ENCODE peak calls at places on chromosomes 6 and 20, in six cellular contexts. V, N, R, X, I and T are unnamed samples.

GRCh38 chr20:45372646-45373352 is 5.3 kb downstream of the TP53TG5 start:
- DNase-seq in V (no peak), N (no peak), R (peak), X (no peak), I (no peak), T (no peak)

GRCh38 chr6:81812416-81812815 is 59.9 kb upstream of the TENT5A start:
- DNase-seq in V (no peak), N (no peak), R (no peak), X (no peak), I (no peak), T (no peak)

GRCh38 chr20:1440024-1440423 is 26.6 kb downstream of the NSFL1C start:
- DNase-seq in V (peak), N (no peak), R (no peak), X (peak), I (peak), T (no peak)

GRCh38 chr6:112144145-112144926 is 56.9 kb downstream of the FAM229B start:
- DNase-seq in V (no peak), N (no peak), R (no peak), X (no peak), I (no peak), T (no peak)

GRCh38 chr6:113281014-113281810 is 575.9 kb upstream of the MARCKS start:
- DNase-seq in V (no peak), N (no peak), R (no peak), X (no peak), I (no peak), T (no peak)

GRCh38 chr6:130026859-130027258 is 8.5 kb downstream of the L3MBTL3 start:
- DNase-seq in V (no peak), N (no peak), R (no peak), X (no peak), I (no peak), T (no peak)

GRCh38 chr6:35320031-35320410 is 22.3 kb upstream of the PPARD start:
- DNase-seq in V (no peak), N (no peak), R (no peak), X (no peak), I (no peak), T (no peak)

GRCh38 chr6:52664991-52665686 is 5.8 kb upstream of the TMEM14A start:
- DNase-seq in V (no peak), N (no peak), R (no peak), X (no peak), I (no peak), T (no peak)

GRCh38 chr20:50624351-50625016 is 66.9 kb downstream of the RIPOR3 start:
- DNase-seq in V (no peak), N (no peak), R (no peak), X (no peak), I (no peak), T (no peak)

GRCh38 chr6:30061766-30062458 is 847 bp downstream of the POLR1H start:
- DNase-seq in V (no peak), N (no peak), R (no peak), X (no peak), I (peak), T (peak)

GRCh38 chr20:62743777-62744317 is 35.2 kb downstream of the NTSR1 start:
- DNase-seq in V (no peak), N (no peak), R (peak), X (peak), I (no peak), T (peak)

GRCh38 chr20:36162272-36162966 is 7.9 kb downstream of the EPB41L1 start:
- DNase-seq in V (no peak), N (no peak), R (peak), X (no peak), I (no peak), T (no peak)

GRCh38 chr6:127058027-127058426 is 60.4 kb upstream of the RSPO3 start:
- DNase-seq in V (no peak), N (no peak), R (no peak), X (no peak), I (no peak), T (no peak)

GRCh38 chr6:23055523-23055922 is 486.2 kb downstream of the HDGFL1 start:
- DNase-seq in V (no peak), N (no peak), R (no peak), X (no peak), I (no peak), T (no peak)

GRCh38 chr6:142884214-142885035 is 60.6 kb downstream of the HIVEP2 start:
- DNase-seq in V (no peak), N (no peak), R (no peak), X (no peak), I (no peak), T (no peak)

GRCh38 chr20:23043376-23043775 is 6.1 kb downstream of the THBD start:
- DNase-seq in V (no peak), N (no peak), R (no peak), X (no peak), I (no peak), T (no peak)

GRCh38 chr20:10747019-10747418 is 73.2 kb upstream of the JAG1 start:
- DNase-seq in V (no peak), N (peak), R (no peak), X (no peak), I (no peak), T (no peak)

GRCh38 chr6:153958860-153959259 is 80.2 kb upstream of the OPRM1 start:
- DNase-seq in V (no peak), N (no peak), R (no peak), X (no peak), I (no peak), T (no peak)

GRCh38 chr20:16806886-16807285 is 58.7 kb downstream of the OTOR start:
- DNase-seq in V (no peak), N (no peak), R (no peak), X (no peak), I (no peak), T (no peak)

GRCh38 chr6:157952751-157953479 is 28.7 kb upstream of the SYNJ2 start:
- DNase-seq in V (no peak), N (no peak), R (no peak), X (no peak), I (no peak), T (no peak)

GRCh38 chr6:42125231-42125630 is 17.2 kb downstream of the C6orf132 start:
- DNase-seq in V (no peak), N (no peak), R (no peak), X (no peak), I (no peak), T (no peak)

GRCh38 chr6:20827798-20828197 is 293.5 kb downstream of the CDKAL1 start:
- DNase-seq in V (no peak), N (no peak), R (no peak), X (no peak), I (no peak), T (no peak)

GRCh38 chr6:44028767-44029166 is 98.5 kb downstream of the MRPL14 start:
- DNase-seq in V (no peak), N (no peak), R (no peak), X (no peak), I (no peak), T (peak)